ENCODE peak calls at places on chromosomes 11 and 22, in nine cellular contexts. N is naive thymus-derived CD4-positive, alpha-beta T cell; Z is colonic mucosa; M is MM.1S; E is lung; S is neural progenitor cell; X is fibroblast of lung; Q is upper lobe of right lung; W is mammary epithelial cell. A is an unnamed sample.

GRCh38 chr11:107561688-107562087 is 3.8 kb downstream of the ALKBH8 start:
- DNase-seq in N (no peak), Z (no peak), M (no peak), E (no peak), S (no peak), X (no peak), Q (no peak), W (peak; percentile 87), A (no peak)

GRCh38 chr22:29580200-29580810 is 608 bp downstream of the NIPSNAP1 start:
- DNase-seq in N (no peak), Z (peak; percentile 51), M (no peak), E (no peak), S (peak; percentile 22), X (no peak), Q (no peak), W (no peak), A (no peak)

GRCh38 chr11:2534957-2535672 is 90.3 kb downstream of the KCNQ1 start:
- DNase-seq in N (no peak), Z (no peak), M (no peak), E (no peak), S (no peak), X (no peak), Q (peak; percentile 56), W (no peak), A (no peak)

GRCh38 chr22:40425082-40425481 is 54.7 kb downstream of the SGSM3 start:
- DNase-seq in N (no peak), Z (no peak), M (no peak), E (no peak), S (no peak), X (no peak), Q (no peak), W (no peak), A (no peak)

GRCh38 chr11:60906132-60906972 is at the start of gene PRPF19:
- DNase-seq in N (peak; percentile 99), Z (peak; percentile 99), M (peak; percentile 99), E (peak; percentile 98), S (peak; percentile 98), X (peak; percentile 93), Q (peak; percentile 97), W (peak; percentile 96), A (peak; percentile 94)

GRCh38 chr22:43828711-43829447 is 16.8 kb upstream of the EFCAB6 start:
- DNase-seq in N (no peak), Z (peak; percentile 27), M (no peak), E (peak; percentile 60), S (no peak), X (peak; percentile 98), Q (peak; percentile 70), W (no peak), A (no peak)

GRCh38 chr11:118436639-118437045 is 350 bp downstream of the KMT2A start:
- DNase-seq in N (peak; percentile 68), Z (no peak), M (peak; percentile 20), E (no peak), S (no peak), X (no peak), Q (peak; percentile 69), W (no peak), A (peak; percentile 57)

GRCh38 chr22:31068970-31069369 is 12.1 kb upstream of the SMTN start:
- DNase-seq in N (no peak), Z (no peak), M (no peak), E (no peak), S (no peak), X (no peak), Q (no peak), W (no peak), A (no peak)

GRCh38 chr22:28027453-28028448 is 108.7 kb upstream of the PITPNB start:
- DNase-seq in N (no peak), Z (peak; percentile 18), M (no peak), E (no peak), S (no peak), X (peak; percentile 44), Q (peak; percentile 55), W (no peak), A (no peak)

GRCh38 chr11:80309301-80309700 is 868.5 kb upstream of the TENM4 start:
- DNase-seq in N (no peak), Z (no peak), M (no peak), E (no peak), S (no peak), X (no peak), Q (no peak), W (peak; percentile 32), A (no peak)

GRCh38 chr11:78449866-78450265 is 32.2 kb upstream of the GAB2 start:
- DNase-seq in N (no peak), Z (no peak), M (no peak), E (no peak), S (no peak), X (peak; percentile 43), Q (no peak), W (no peak), A (no peak)

GRCh38 chr11:94010136-94010535 is 11.0 kb upstream of the HEPHL1 start:
- DNase-seq in N (no peak), Z (no peak), M (no peak), E (no peak), S (no peak), X (no peak), Q (no peak), W (peak; percentile 83), A (no peak)

GRCh38 chr22:49517211-49517610 is 310.5 kb downstream of the BRD1 start:
- DNase-seq in N (no peak), Z (no peak), M (no peak), E (no peak), S (no peak), X (no peak), Q (no peak), W (no peak), A (no peak)

GRCh38 chr11:78630155-78630554 is 55.5 kb upstream of the NARS2 start:
- DNase-seq in N (no peak), Z (no peak), M (no peak), E (no peak), S (no peak), X (no peak), Q (no peak), W (no peak), A (no peak)

GRCh38 chr11:95926714-95927113 is 2.8 kb upstream of the MTMR2 start:
- DNase-seq in N (no peak), Z (no peak), M (no peak), E (no peak), S (no peak), X (no peak), Q (no peak), W (no peak), A (no peak)

GRCh38 chr11:2593393-2593950 is 106.3 kb downstream of the KCNQ1OT1 start:
- DNase-seq in N (no peak), Z (no peak), M (no peak), E (no peak), S (no peak), X (no peak), Q (no peak), W (no peak), A (no peak)

GRCh38 chr22:28222976-28223375 is 303.9 kb upstream of the PITPNB start:
- DNase-seq in N (no peak), Z (no peak), M (no peak), E (no peak), S (no peak), X (no peak), Q (no peak), W (no peak), A (no peak)

GRCh38 chr11:28837599-28837998 is 729.4 kb downstream of the METTL15 start:
- DNase-seq in N (no peak), Z (no peak), M (no peak), E (no peak), S (no peak), X (no peak), Q (no peak), W (no peak), A (no peak)

GRCh38 chr22:17628304-17629166 is at the start of gene ATP6V1E1:
- DNase-seq in N (peak; percentile 95), Z (peak; percentile 99), M (peak; percentile 96), E (peak; percentile 98), S (peak; percentile 96), X (peak; percentile 97), Q (peak; percentile 98), W (peak; percentile 96), A (peak; percentile 93)

GRCh38 chr22:37325024-37325395 is 42.7 kb downstream of the CYTH4 start:
- DNase-seq in N (no peak), Z (no peak), M (no peak), E (no peak), S (no peak), X (no peak), Q (peak; percentile 60), W (no peak), A (no peak)

GRCh38 chr11:55849037-55849436 is 10.5 kb downstream of the OR5D16 start:
- DNase-seq in N (no peak), Z (no peak), M (no peak), E (no peak), S (no peak), X (no peak), Q (no peak), W (no peak), A (no peak)
- H3K9me3 ChIP-seq in N (no peaks in the 10 kb centered on the region), Z (no peaks in the 10 kb centered on the region), M (no peaks in the 10 kb centered on the region), E (no peaks in the 10 kb centered on the region), S (peaks cover 33% of the 10 kb centered on the region), X (no peaks in the 10 kb centered on the region), Q (no peaks in the 10 kb centered on the region), W (peaks cover 7% of the 10 kb centered on the region), A (no peaks in the 10 kb centered on the region)

DNA sequence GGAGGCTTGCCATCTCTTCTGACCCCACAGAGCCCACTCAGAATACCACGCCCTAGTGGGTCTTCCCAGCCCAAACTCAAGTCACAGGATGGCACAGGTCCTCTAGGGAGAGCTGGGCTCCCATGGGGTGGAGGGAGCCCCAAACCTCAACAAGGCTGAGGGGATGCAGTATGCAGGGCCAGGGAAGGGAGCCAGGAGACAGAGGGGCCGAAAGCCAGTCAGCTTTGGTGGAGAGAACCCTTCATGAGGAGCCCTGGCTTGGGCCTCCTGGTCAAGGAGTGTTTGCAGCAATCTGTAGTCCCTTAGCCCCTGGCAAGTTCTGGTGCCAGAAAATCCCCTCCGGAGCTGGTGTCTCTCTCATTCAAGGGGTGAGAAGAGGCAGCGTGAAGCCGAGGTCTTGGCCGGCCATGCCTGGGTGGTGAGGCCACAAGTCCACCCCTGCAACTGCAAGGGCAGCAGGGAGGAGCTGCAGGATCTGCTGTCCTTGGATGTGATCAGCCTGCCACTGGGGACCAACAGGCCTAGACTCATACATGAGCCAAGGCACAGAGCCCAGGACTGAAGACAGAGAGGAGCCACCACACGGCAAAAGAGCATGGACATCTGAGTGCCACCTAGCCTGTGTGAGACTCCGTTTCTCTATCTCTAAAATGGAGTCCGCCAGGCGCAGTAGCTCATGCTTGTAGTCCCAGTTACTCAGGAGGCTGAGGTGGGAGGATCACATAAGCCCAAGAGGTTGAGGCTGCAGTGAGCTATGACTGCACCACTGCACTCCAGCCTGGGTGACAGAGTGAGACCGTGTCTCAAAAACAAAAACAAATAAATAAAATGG is 24.1 kb downstream of the NEAT1 start:
- DNase-seq in N (no peak), Z (no peak), M (no peak), E (peak; percentile 31), S (no peak), X (peak; percentile 54), Q (no peak), W (peak; percentile 50), A (no peak)
- H3K4me1 ChIP-seq in N (no peaks in the 10 kb centered on the region), Z (no peaks in the 10 kb centered on the region), M (peaks cover 14% of the 10 kb centered on the region), E (no peaks in the 10 kb centered on the region), S (no peaks in the 10 kb centered on the region), X (peaks cover 13% of the 10 kb centered on the region), Q (peaks cover 1% of the 10 kb centered on the region), W (peaks cover 8% of the 10 kb centered on the region), A (peaks cover 5% of the 10 kb centered on the region)

GRCh38 chr22:25447689-25448434 is 116.6 kb upstream of the GRK3 start:
- DNase-seq in N (peak; percentile 81), Z (peak; percentile 92), M (peak; percentile 90), E (peak; percentile 93), S (peak; percentile 85), X (peak; percentile 76), Q (peak; percentile 94), W (peak; percentile 80), A (peak; percentile 75)
- H3K4me3 ChIP-seq in N (peak overlapping the region; percentile 81), Z (peak overlapping the region; percentile 76), M (peak overlapping the region; percentile 67), E (peak overlapping the region; percentile 85), S (peak overlapping the region; percentile 73), X (peak overlapping the region; percentile 86), Q (peak overlapping the region; percentile 98), W (peak overlapping the region; percentile 90), A (peak overlapping the region; percentile 75)

GRCh38 chr22:47442821-47443220 is 680.4 kb downstream of the TBC1D22A start:
- DNase-seq in N (no peak), Z (peak; percentile 3), M (no peak), E (no peak), S (no peak), X (no peak), Q (no peak), W (no peak), A (no peak)
- H3K9me3 ChIP-seq in N (peaks cover 29% of the 10 kb centered on the region), Z (no peaks in the 10 kb centered on the region), M (no peaks in the 10 kb centered on the region), E (peaks cover 7% of the 10 kb centered on the region), S (peaks cover 23% of the 10 kb centered on the region), X (no peaks in the 10 kb centered on the region), Q (no peaks in the 10 kb centered on the region), W (peaks cover 37% of the 10 kb centered on the region), A (peaks cover 6% of the 10 kb centered on the region)